ENCODE peak calls at places on chromosome 7, in nine cellular contexts. K is EH, E is AG10803, I is RPMI8226, U is GM19239, D is RPMI7951, R is EL, Y is HAP-1, F is germinal center. N is an unnamed sample.

GRCh38 chr7:30925117-30925516 is 13.5 kb downstream of the AQP1 start:
- DNase-seq in K (no peak), U (no peak), I (no peak), R (no peak), E (no peak), D (no peak), Y (no peak), F (no peak), N (no peak)

GRCh38 chr7:159099217-159099655 is 45.4 kb downstream of the VIPR2 start:
- DNase-seq in E (no peak), Y (no peak), U (no peak), K (no peak), R (no peak), D (no peak), I (no peak), F (no peak), N (no peak)

GRCh38 chr7:116499168-116500070 is at the start of gene CAV2:
- DNase-seq in F (peak; percentile 24), U (no peak), R (peak; percentile 68), E (peak; percentile 59), Y (peak; percentile 78), I (peak; percentile 61), D (peak; percentile 72), K (peak; percentile 79), N (no peak)

GRCh38 chr7:69932034-69932628 is 333.9 kb downstream of the AUTS2 start:
- DNase-seq in U (no peak), I (peak; percentile 50), Y (peak; percentile 57), K (peak; percentile 12), E (peak; percentile 62), D (no peak), F (no peak), R (no peak), N (no peak)

GRCh38 chr7:117217636-117218035 is 105.2 kb downstream of the WNT2 start:
- DNase-seq in D (no peak), F (no peak), U (no peak), Y (no peak), R (peak; percentile 59), E (peak; percentile 91), K (peak; percentile 85), I (no peak), N (no peak)

GRCh38 chr7:929311-929711 is 25.2 kb downstream of the ADAP1 start:
- DNase-seq in R (no peak), Y (no peak), I (no peak), K (no peak), F (no peak), D (no peak), U (no peak), E (peak; percentile 31), N (no peak)

GRCh38 chr7:84637568-84638338 is 443.2 kb upstream of the SEMA3A start:
- DNase-seq in R (peak; percentile 92), D (peak; percentile 78), K (peak; percentile 92), Y (no peak), I (no peak), E (peak; percentile 92), F (no peak), U (no peak), N (no peak)

GRCh38 chr7:44978511-44979366 is at the start of gene MYO1G:
- DNase-seq in E (no peak), D (no peak), F (peak; percentile 78), I (no peak), K (no peak), Y (no peak), R (no peak), U (no peak), N (peak; percentile 76)

GRCh38 chr7:134932707-134933370 is 53.5 kb upstream of the AGBL3 start:
- DNase-seq in F (peak; percentile 24), D (no peak), U (peak; percentile 33), I (no peak), K (peak; percentile 58), E (no peak), Y (no peak), R (peak; percentile 89), N (no peak)

GRCh38 chr7:155231241-155231800 is 66.4 kb upstream of the INSIG1 start:
- DNase-seq in D (no peak), R (no peak), F (no peak), U (no peak), E (no peak), K (no peak), Y (no peak), I (no peak), N (no peak)

GRCh38 chr7:22569586-22570321 is 69.8 kb upstream of the STEAP1B start:
- DNase-seq in R (peak; percentile 86), D (peak; percentile 97), E (no peak), F (no peak), I (peak; percentile 84), K (peak; percentile 37), U (no peak), Y (no peak), N (no peak)

N was measured in T-helper 9 cell.